ENCODE peak calls at places on chromosome 18, in seven cellular contexts. E is ACHN; J is right atrium auricular region; M is Kasumi-1; W is AG08396; B is nephron progenitor cell; N is activated CD8-positive, alpha-beta memory T cell treated with anti-CD3 and anti-CD28 coated beads for 48 hours. Y is an unnamed sample.

GRCh38 chr18:10320201-10320600 is 134.2 kb upstream of the APCDD1 start:
- DNase-seq in E (no peak), J (no peak), M (no peak), W (no peak), B (no peak), N (no peak), Y (no peak)

GRCh38 chr18:42268793-42269192 is 313.8 kb downstream of the PIK3C3 start:
- DNase-seq in E (no peak), J (no peak), M (no peak), W (no peak), B (no peak), N (no peak), Y (no peak)

GRCh38 chr18:12271376-12272235 is 17.4 kb downstream of the CIDEA start:
- DNase-seq in E (peak), J (peak), M (peak), W (peak), B (peak), N (peak), Y (peak)

GRCh38 chr18:159037-159652 is 788 bp downstream of the USP14 start:
- DNase-seq in E (peak), J (no peak), M (peak), W (peak), B (no peak), N (no peak), Y (no peak)

GRCh38 chr18:49697757-49698595 is 115.4 kb downstream of the ACAA2 start:
- DNase-seq in E (no peak), J (no peak), M (no peak), W (peak), B (peak), N (no peak), Y (no peak)

GRCh38 chr18:55031979-55032378 is 72.7 kb upstream of the CCDC68 start:
- DNase-seq in E (no peak), J (no peak), M (no peak), W (no peak), B (no peak), N (no peak), Y (no peak)

GRCh38 chr18:78605255-78605654 is 374.4 kb upstream of the SALL3 start:
- DNase-seq in E (no peak), J (no peak), M (no peak), W (no peak), B (no peak), N (no peak), Y (no peak)

GRCh38 chr18:10660485-10660884 is 134.7 kb downstream of the NAPG start:
- DNase-seq in E (no peak), J (peak), M (no peak), W (peak), B (no peak), N (no peak), Y (peak)

GRCh38 chr18:22709288-22710060 is 223.7 kb upstream of the RBBP8 start:
- DNase-seq in E (no peak), J (no peak), M (no peak), W (no peak), B (no peak), N (no peak), Y (no peak)

GRCh38 chr18:26322892-26323653 is 96.8 kb downstream of the TAF4B start:
- DNase-seq in E (no peak), J (no peak), M (no peak), W (no peak), B (no peak), N (no peak), Y (no peak)

GRCh38 chr18:70321616-70322015 is 32.8 kb downstream of the SOCS6 start:
- DNase-seq in E (no peak), J (no peak), M (no peak), W (no peak), B (no peak), N (no peak), Y (no peak)

GRCh38 chr18:48922801-48923730 is 27.7 kb downstream of the SMAD7 start:
- DNase-seq in E (no peak), J (no peak), M (no peak), W (peak), B (peak), N (no peak), Y (peak)

GRCh38 chr18:8396244-8396643 is 213.0 kb upstream of the RAB12 start:
- DNase-seq in E (no peak), J (no peak), M (no peak), W (no peak), B (no peak), N (no peak), Y (no peak)

GRCh38 chr18:71431171-71431570 is 1113.0 kb downstream of the CBLN2 start:
- DNase-seq in E (no peak), J (no peak), M (no peak), W (no peak), B (no peak), N (no peak), Y (no peak)

GRCh38 chr18:72086421-72086820 is 457.7 kb downstream of the CBLN2 start:
- DNase-seq in E (peak), J (no peak), M (peak), W (no peak), B (no peak), N (no peak), Y (no peak)

GRCh38 chr18:54284967-54285785 is 15.9 kb downstream of the POLI start:
- DNase-seq in E (peak), J (peak), M (no peak), W (peak), B (no peak), N (no peak), Y (peak)

GRCh38 chr18:67425724-67426123 is 90.8 kb downstream of the DSEL start:
- DNase-seq in E (peak), J (no peak), M (no peak), W (peak), B (no peak), N (no peak), Y (peak)

GRCh38 chr18:74631242-74632087 is 33.8 kb downstream of the ZNF407 start:
- DNase-seq in E (no peak), J (no peak), M (peak), W (peak), B (no peak), N (no peak), Y (no peak)

GRCh38 chr18:8802031-8802679 is 96.8 kb downstream of the MTCL1 start:
- DNase-seq in E (no peak), J (no peak), M (no peak), W (no peak), B (no peak), N (no peak), Y (no peak)

GRCh38 chr18:23311346-23312103 is 141.6 kb upstream of the RIOK3 start:
- DNase-seq in E (no peak), J (peak), M (no peak), W (peak), B (no peak), N (no peak), Y (peak)

GRCh38 chr18:74950479-74950878 is 258.5 kb downstream of the PTGR3 start:
- DNase-seq in E (no peak), J (no peak), M (no peak), W (no peak), B (no peak), N (no peak), Y (no peak)

GRCh38 chr18:3456686-3457069 is 6.7 kb downstream of the TGIF1 start:
- DNase-seq in E (peak), J (no peak), M (no peak), W (no peak), B (no peak), N (no peak), Y (no peak)

GRCh38 chr18:48530399-48531081 is 8.3 kb upstream of the CTIF start:
- DNase-seq in E (no peak), J (no peak), M (no peak), W (no peak), B (no peak), N (no peak), Y (no peak)

GRCh38 chr18:24683965-24684364 is 223.5 kb downstream of the HRH4 start:
- DNase-seq in E (no peak), J (no peak), M (peak), W (no peak), B (no peak), N (no peak), Y (no peak)

GRCh38 chr18:51569153-51569552 is 371.7 kb upstream of the MEX3C start:
- DNase-seq in E (no peak), J (no peak), M (no peak), W (no peak), B (no peak), N (no peak), Y (no peak)